ENCODE peak calls at places on chromosomes 12 and 14, in nine cellular contexts. One of them, this sample, is unnamed.

GRCh38 chr14:37452323-37452722 is 142.7 kb downstream of the FOXA1 start:
- DNase-seq in A549: no peak
- DNase-seq in fibroblast of villous mesenchyme: no peak
- DNase-seq in AG04450: no peak
- DNase-seq in HCT116: no peak
- DNase-seq in astrocyte of the spinal cord: no peak
- DNase-seq in cardiac fibroblast: no peak
- DNase-seq in endothelial cell of umbilical vein: no peak
- DNase-seq in DND-41: no peak
- DNase-seq in this sample: no peak

GRCh38 chr14:70889555-70889954 is 17.7 kb upstream of the PCNX1 start:
- DNase-seq in A549: no peak
- DNase-seq in fibroblast of villous mesenchyme: no peak
- DNase-seq in AG04450: no peak
- DNase-seq in HCT116: no peak
- DNase-seq in astrocyte of the spinal cord: no peak
- DNase-seq in cardiac fibroblast: no peak
- DNase-seq in endothelial cell of umbilical vein: no peak
- DNase-seq in DND-41: no peak
- DNase-seq in this sample: no peak

GRCh38 chr14:92678766-92679165 is 69.7 kb downstream of the LGMN start:
- DNase-seq in A549: no peak
- DNase-seq in fibroblast of villous mesenchyme: no peak
- DNase-seq in AG04450: no peak
- DNase-seq in HCT116: no peak
- DNase-seq in astrocyte of the spinal cord: no peak
- DNase-seq in cardiac fibroblast: no peak
- DNase-seq in endothelial cell of umbilical vein: no peak
- DNase-seq in DND-41: no peak
- DNase-seq in this sample: no peak

GRCh38 chr14:60240139-60240856 is 8.7 kb upstream of the PPM1A start:
- DNase-seq in A549: no peak
- DNase-seq in fibroblast of villous mesenchyme: no peak
- DNase-seq in AG04450: no peak
- DNase-seq in HCT116: no peak
- DNase-seq in astrocyte of the spinal cord: no peak
- DNase-seq in cardiac fibroblast: no peak
- DNase-seq in endothelial cell of umbilical vein: no peak
- DNase-seq in DND-41: no peak
- DNase-seq in this sample: no peak

GRCh38 chr14:68417007-68417659 is 375.7 kb downstream of the ZFP36L1 start:
- DNase-seq in A549: no peak
- DNase-seq in fibroblast of villous mesenchyme: no peak
- DNase-seq in AG04450: no peak
- DNase-seq in HCT116: no peak
- DNase-seq in astrocyte of the spinal cord: no peak
- DNase-seq in cardiac fibroblast: no peak
- DNase-seq in endothelial cell of umbilical vein: no peak
- DNase-seq in DND-41: no peak
- DNase-seq in this sample: no peak

GRCh38 chr14:69648480-69649414 is 37.4 kb downstream of the SUSD6 start:
- DNase-seq in A549: peak
- DNase-seq in fibroblast of villous mesenchyme: peak
- DNase-seq in AG04450: peak
- DNase-seq in HCT116: no peak
- DNase-seq in astrocyte of the spinal cord: peak
- DNase-seq in cardiac fibroblast: peak
- DNase-seq in endothelial cell of umbilical vein: peak
- DNase-seq in DND-41: no peak
- DNase-seq in this sample: peak

GRCh38 chr12:28222959-28223662 is 32.9 kb downstream of the CCDC91 start:
- DNase-seq in A549: no peak
- DNase-seq in fibroblast of villous mesenchyme: no peak
- DNase-seq in AG04450: no peak
- DNase-seq in HCT116: no peak
- DNase-seq in astrocyte of the spinal cord: no peak
- DNase-seq in cardiac fibroblast: no peak
- DNase-seq in endothelial cell of umbilical vein: no peak
- DNase-seq in DND-41: no peak
- DNase-seq in this sample: no peak

GRCh38 chr14:103329421-103330347 is 4.4 kb upstream of the EIF5 start:
- DNase-seq in A549: peak
- DNase-seq in fibroblast of villous mesenchyme: peak
- DNase-seq in AG04450: no peak
- DNase-seq in HCT116: no peak
- DNase-seq in astrocyte of the spinal cord: no peak
- DNase-seq in cardiac fibroblast: peak
- DNase-seq in endothelial cell of umbilical vein: no peak
- DNase-seq in DND-41: no peak
- DNase-seq in this sample: peak

GRCh38 chr12:26298785-26299621 is 103.6 kb downstream of the SSPN start:
- DNase-seq in A549: peak
- DNase-seq in fibroblast of villous mesenchyme: peak
- DNase-seq in AG04450: no peak
- DNase-seq in HCT116: no peak
- DNase-seq in astrocyte of the spinal cord: peak
- DNase-seq in cardiac fibroblast: peak
- DNase-seq in endothelial cell of umbilical vein: peak
- DNase-seq in DND-41: no peak
- DNase-seq in this sample: peak

GRCh38 chr12:4148418-4149056 is 125.0 kb upstream of the CCND2 start:
- DNase-seq in A549: no peak
- DNase-seq in fibroblast of villous mesenchyme: no peak
- DNase-seq in AG04450: no peak
- DNase-seq in HCT116: no peak
- DNase-seq in astrocyte of the spinal cord: no peak
- DNase-seq in cardiac fibroblast: no peak
- DNase-seq in endothelial cell of umbilical vein: no peak
- DNase-seq in DND-41: peak
- DNase-seq in this sample: no peak

GRCh38 chr12:1083086-1083887 is 92.3 kb downstream of the ERC1 start:
- DNase-seq in A549: no peak
- DNase-seq in fibroblast of villous mesenchyme: no peak
- DNase-seq in AG04450: no peak
- DNase-seq in HCT116: no peak
- DNase-seq in astrocyte of the spinal cord: peak
- DNase-seq in cardiac fibroblast: no peak
- DNase-seq in endothelial cell of umbilical vein: no peak
- DNase-seq in DND-41: no peak
- DNase-seq in this sample: no peak

GRCh38 chr14:100739306-100739705 is 12.6 kb downstream of the DLK1 start:
- DNase-seq in A549: no peak
- DNase-seq in fibroblast of villous mesenchyme: no peak
- DNase-seq in AG04450: no peak
- DNase-seq in HCT116: no peak
- DNase-seq in astrocyte of the spinal cord: no peak
- DNase-seq in cardiac fibroblast: no peak
- DNase-seq in endothelial cell of umbilical vein: no peak
- DNase-seq in DND-41: no peak
- DNase-seq in this sample: no peak

GRCh38 chr14:72883963-72884362 is 9.9 kb downstream of the DPF3 start:
- DNase-seq in A549: no peak
- DNase-seq in fibroblast of villous mesenchyme: no peak
- DNase-seq in AG04450: no peak
- DNase-seq in HCT116: no peak
- DNase-seq in astrocyte of the spinal cord: peak
- DNase-seq in cardiac fibroblast: peak
- DNase-seq in endothelial cell of umbilical vein: peak
- DNase-seq in DND-41: no peak
- DNase-seq in this sample: no peak

GRCh38 chr14:92586001-92586947 is 72.7 kb downstream of the RIN3 start:
- DNase-seq in A549: no peak
- DNase-seq in fibroblast of villous mesenchyme: peak
- DNase-seq in AG04450: peak
- DNase-seq in HCT116: no peak
- DNase-seq in astrocyte of the spinal cord: peak
- DNase-seq in cardiac fibroblast: peak
- DNase-seq in endothelial cell of umbilical vein: peak
- DNase-seq in DND-41: peak
- DNase-seq in this sample: peak

GRCh38 chr12:125305221-125305620 is 240.0 kb downstream of the AACS start:
- DNase-seq in A549: no peak
- DNase-seq in fibroblast of villous mesenchyme: no peak
- DNase-seq in AG04450: no peak
- DNase-seq in HCT116: no peak
- DNase-seq in astrocyte of the spinal cord: no peak
- DNase-seq in cardiac fibroblast: no peak
- DNase-seq in endothelial cell of umbilical vein: no peak
- DNase-seq in DND-41: no peak
- DNase-seq in this sample: no peak

GRCh38 chr12:53056296-53056695 is 6.4 kb downstream of the TNS2 start:
- DNase-seq in A549: no peak
- DNase-seq in fibroblast of villous mesenchyme: no peak
- DNase-seq in AG04450: no peak
- DNase-seq in HCT116: no peak
- DNase-seq in astrocyte of the spinal cord: no peak
- DNase-seq in cardiac fibroblast: no peak
- DNase-seq in endothelial cell of umbilical vein: no peak
- DNase-seq in DND-41: no peak
- DNase-seq in this sample: no peak

GRCh38 chr14:54653764-54654469 is 87.0 kb downstream of the SAMD4A start:
- DNase-seq in A549: peak
- DNase-seq in fibroblast of villous mesenchyme: peak
- DNase-seq in AG04450: no peak
- DNase-seq in HCT116: no peak
- DNase-seq in astrocyte of the spinal cord: peak
- DNase-seq in cardiac fibroblast: peak
- DNase-seq in endothelial cell of umbilical vein: peak
- DNase-seq in DND-41: no peak
- DNase-seq in this sample: peak

GRCh38 chr14:104799239-104799599 is 1.7 kb upstream of the ZBTB42 start:
- DNase-seq in A549: no peak
- DNase-seq in fibroblast of villous mesenchyme: no peak
- DNase-seq in AG04450: no peak
- DNase-seq in HCT116: no peak
- DNase-seq in astrocyte of the spinal cord: no peak
- DNase-seq in cardiac fibroblast: no peak
- DNase-seq in endothelial cell of umbilical vein: no peak
- DNase-seq in DND-41: no peak
- DNase-seq in this sample: no peak
- H3K4me3 ChIP-seq in A549: no peak
- H3K4me3 ChIP-seq in fibroblast of villous mesenchyme: no peak
- H3K4me3 ChIP-seq in AG04450: no peak
- H3K4me3 ChIP-seq in HCT116: no peak
- H3K4me3 ChIP-seq in astrocyte of the spinal cord: no peak
- H3K4me3 ChIP-seq in cardiac fibroblast: no peak
- H3K4me3 ChIP-seq in endothelial cell of umbilical vein: no peak
- H3K4me3 ChIP-seq in DND-41: no peak
- H3K4me3 ChIP-seq in this sample: no peak

DNA sequence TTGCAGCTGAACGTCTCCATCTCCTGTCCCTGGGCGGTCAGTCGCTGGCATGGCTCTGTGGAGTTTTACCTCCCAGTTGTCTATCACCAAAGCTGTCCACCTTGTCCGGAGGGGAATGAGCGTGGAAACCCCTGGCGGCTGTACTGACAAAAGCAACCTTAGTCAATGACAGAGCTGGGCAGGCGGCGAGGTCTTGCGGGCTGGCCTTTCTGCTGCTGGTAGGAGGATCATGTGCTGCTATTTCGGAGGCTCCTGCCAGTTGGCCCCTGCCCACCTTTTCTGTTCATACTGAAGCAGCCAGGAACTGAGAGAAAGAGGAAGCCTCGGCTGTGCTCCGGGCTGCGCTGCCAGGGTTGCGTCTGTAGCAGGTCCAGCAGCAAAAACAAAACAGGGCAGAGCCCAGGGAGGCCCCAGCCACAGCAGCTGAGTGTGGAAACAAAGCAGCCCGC is 57.7 kb downstream of the HMGA2 start:
- DNase-seq in A549: no peak
- DNase-seq in fibroblast of villous mesenchyme: peak
- DNase-seq in AG04450: no peak
- DNase-seq in HCT116: no peak
- DNase-seq in astrocyte of the spinal cord: peak
- DNase-seq in cardiac fibroblast: peak
- DNase-seq in endothelial cell of umbilical vein: peak
- DNase-seq in DND-41: no peak
- DNase-seq in this sample: peak
- TF ChIP-seq CTCF in A549: no peak
- TF ChIP-seq CTCF in fibroblast of villous mesenchyme: peak
- TF ChIP-seq CTCF in AG04450: peak
- TF ChIP-seq CTCF in HCT116: no peak
- TF ChIP-seq CTCF in astrocyte of the spinal cord: peak
- TF ChIP-seq CTCF in cardiac fibroblast: peak
- TF ChIP-seq CTCF in endothelial cell of umbilical vein: peak
- TF ChIP-seq CTCF in DND-41: no peak
- TF ChIP-seq CTCF in this sample: peak

DNA sequence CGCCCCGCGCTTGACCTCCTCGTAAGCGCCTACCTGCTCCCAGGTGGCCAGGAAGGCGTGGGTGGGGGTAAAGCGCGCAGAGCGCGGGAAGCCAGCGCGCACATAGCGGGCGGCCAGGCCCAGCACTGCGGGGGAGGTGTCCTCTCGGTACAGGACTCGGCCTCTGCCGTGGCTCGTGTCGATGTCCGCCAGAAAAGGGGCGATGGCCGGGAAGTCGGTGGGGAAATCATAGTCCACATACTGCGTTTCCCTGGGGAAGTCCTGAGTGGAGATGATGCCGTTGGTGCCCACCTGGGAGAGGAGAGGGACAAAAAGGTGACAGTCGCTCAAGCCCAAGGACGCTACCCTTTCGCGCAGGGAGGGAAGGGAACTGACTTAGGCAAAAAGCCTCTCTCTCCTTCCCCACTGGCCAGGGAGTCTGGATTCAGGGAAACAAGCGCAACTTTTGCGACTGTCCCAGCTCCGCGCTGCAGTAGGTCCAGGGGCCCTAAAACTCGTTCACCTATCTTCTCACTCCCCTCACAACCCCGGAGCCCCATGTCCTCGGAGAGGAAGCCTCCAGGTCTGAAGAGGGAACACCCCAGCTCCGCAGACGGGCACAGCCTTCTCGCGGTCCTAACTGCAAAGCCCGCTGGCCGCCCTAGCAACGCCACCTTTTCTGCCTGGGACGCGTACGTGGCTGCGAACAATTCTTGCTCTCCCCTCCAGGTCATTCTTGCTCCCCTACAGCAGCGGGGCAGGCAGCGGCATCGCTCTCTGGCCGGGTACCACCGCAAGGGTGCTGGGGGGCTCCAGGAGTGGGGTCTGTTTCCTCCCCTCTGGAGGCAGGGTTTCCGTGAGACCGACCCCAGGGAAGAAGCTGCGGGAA is 752 bp downstream of the NID2 start:
- DNase-seq in A549: no peak
- DNase-seq in fibroblast of villous mesenchyme: peak
- DNase-seq in AG04450: no peak
- DNase-seq in HCT116: no peak
- DNase-seq in astrocyte of the spinal cord: no peak
- DNase-seq in cardiac fibroblast: peak
- DNase-seq in endothelial cell of umbilical vein: peak
- DNase-seq in DND-41: no peak
- DNase-seq in this sample: no peak
- H3K4me3 ChIP-seq in A549: peak
- H3K4me3 ChIP-seq in fibroblast of villous mesenchyme: peak
- H3K4me3 ChIP-seq in AG04450: peak
- H3K4me3 ChIP-seq in HCT116: no peak
- H3K4me3 ChIP-seq in astrocyte of the spinal cord: peak
- H3K4me3 ChIP-seq in cardiac fibroblast: peak
- H3K4me3 ChIP-seq in endothelial cell of umbilical vein: peak
- H3K4me3 ChIP-seq in DND-41: no peak
- H3K4me3 ChIP-seq in this sample: peak

DNA sequence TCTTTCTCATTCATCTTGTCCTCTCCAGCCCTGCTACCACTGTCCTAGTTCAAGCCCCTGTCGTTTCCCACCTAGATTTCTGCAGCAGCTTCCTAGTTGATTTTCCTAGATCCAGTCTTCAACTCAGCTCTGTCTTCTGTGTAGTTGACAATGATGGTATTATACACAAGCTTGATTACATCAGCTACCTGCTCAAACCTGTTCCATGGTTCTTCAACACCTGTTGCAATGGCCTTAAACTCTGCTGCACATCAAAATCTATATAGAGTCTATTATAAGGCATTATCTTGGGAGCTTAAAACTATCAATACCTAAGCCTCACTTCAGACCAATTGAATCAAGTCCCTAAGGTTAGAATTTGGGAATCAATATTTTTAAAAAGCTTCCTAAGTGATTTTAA is 71.7 kb upstream of the PELI2 start:
- DNase-seq in A549: no peak
- DNase-seq in fibroblast of villous mesenchyme: no peak
- DNase-seq in AG04450: no peak
- DNase-seq in HCT116: no peak
- DNase-seq in astrocyte of the spinal cord: no peak
- DNase-seq in cardiac fibroblast: no peak
- DNase-seq in endothelial cell of umbilical vein: no peak
- DNase-seq in DND-41: no peak
- DNase-seq in this sample: no peak
- TF ChIP-seq CTCF in A549: no peak
- TF ChIP-seq CTCF in fibroblast of villous mesenchyme: no peak
- TF ChIP-seq CTCF in AG04450: no peak
- TF ChIP-seq CTCF in HCT116: no peak
- TF ChIP-seq CTCF in astrocyte of the spinal cord: no peak
- TF ChIP-seq CTCF in cardiac fibroblast: no peak
- TF ChIP-seq CTCF in endothelial cell of umbilical vein: no peak
- TF ChIP-seq CTCF in DND-41: no peak
- TF ChIP-seq CTCF in this sample: no peak